ENCODE peak calls at places on chromosome 4, in eight cellular contexts. J is lower leg skin; I is amygdala; P is EL; A is NCI-H1105; O is ELF-1; D is T-helper 17 cell; S is activated T-cell treated with anti-CD3 and anti-CD28 coated beads, Interleukin-2, amount 50 U/mL, for 4 hours. Z is an unnamed sample.

GRCh38 chr4:71860643-71861042 is 76.8 kb upstream of the GC start:
- DNase-seq in J (no peak), I (no peak), P (peak), A (no peak), O (no peak), D (no peak), S (no peak), Z (no peak)

GRCh38 chr4:16897991-16898827 is at the start of gene LDB2:
- DNase-seq in J (peak), I (peak), P (peak), A (no peak), O (peak), D (no peak), S (no peak), Z (no peak)

GRCh38 chr4:35538807-35539206 is 705.5 kb downstream of the ARAP2 start:
- DNase-seq in J (no peak), I (no peak), P (no peak), A (no peak), O (no peak), D (no peak), S (no peak), Z (no peak)

GRCh38 chr4:78627046-78627965 is 75.7 kb downstream of the ANXA3 start:
- DNase-seq in J (no peak), I (no peak), P (no peak), A (no peak), O (no peak), D (no peak), S (no peak), Z (no peak)

GRCh38 chr4:73984736-73985527 is 3.1 kb downstream of the PPBP start:
- DNase-seq in J (no peak), I (no peak), P (peak), A (no peak), O (no peak), D (no peak), S (no peak), Z (no peak)

GRCh38 chr4:70280567-70280966 is 38.2 kb downstream of the CSN3 start:
- DNase-seq in J (no peak), I (no peak), P (no peak), A (peak), O (no peak), D (no peak), S (no peak), Z (no peak)

GRCh38 chr4:152100378-152101201 is 339.8 kb upstream of the GATB start:
- DNase-seq in J (peak), I (no peak), P (no peak), A (no peak), O (no peak), D (peak), S (peak), Z (no peak)

GRCh38 chr4:114249561-114250356 is 270.3 kb upstream of the ARSJ start:
- DNase-seq in J (no peak), I (no peak), P (no peak), A (no peak), O (no peak), D (no peak), S (no peak), Z (no peak)

GRCh38 chr4:158870282-158871049 is 101.6 kb downstream of the FNIP2 start:
- DNase-seq in J (no peak), I (no peak), P (no peak), A (no peak), O (peak), D (no peak), S (no peak), Z (no peak)

GRCh38 chr4:44149242-44149641 is 299.4 kb downstream of the KCTD8 start:
- DNase-seq in J (no peak), I (no peak), P (no peak), A (no peak), O (no peak), D (no peak), S (no peak), Z (no peak)

GRCh38 chr4:94435874-94436273 is 15.9 kb upstream of the PDLIM5 start:
- DNase-seq in J (no peak), I (no peak), P (no peak), A (no peak), O (no peak), D (no peak), S (no peak), Z (no peak)

GRCh38 chr4:183507928-183508327 is 3.1 kb downstream of the ING2 start:
- DNase-seq in J (no peak), I (no peak), P (no peak), A (no peak), O (no peak), D (no peak), S (no peak), Z (no peak)

GRCh38 chr4:89562715-89563114 is 255.1 kb upstream of the GPRIN3 start:
- DNase-seq in J (no peak), I (no peak), P (no peak), A (no peak), O (no peak), D (no peak), S (no peak), Z (no peak)

GRCh38 chr4:158253350-158253980 is 43.2 kb downstream of the TMEM144 start:
- DNase-seq in J (no peak), I (peak), P (peak), A (peak), O (peak), D (peak), S (peak), Z (peak)

GRCh38 chr4:111678908-111679307 is 466.3 kb upstream of the FAM241A start:
- DNase-seq in J (no peak), I (no peak), P (no peak), A (no peak), O (no peak), D (no peak), S (no peak), Z (no peak)

GRCh38 chr4:25872851-25873631 is 10.3 kb upstream of the SEL1L3 start:
- DNase-seq in J (no peak), I (no peak), P (no peak), A (no peak), O (no peak), D (no peak), S (no peak), Z (no peak)

GRCh38 chr4:22237155-22237751 is 278.6 kb downstream of the ADGRA3 start:
- DNase-seq in J (no peak), I (no peak), P (peak), A (no peak), O (peak), D (no peak), S (peak), Z (no peak)

GRCh38 chr4:67765401-67765800 is 11.2 kb upstream of the GNRHR start:
- DNase-seq in J (no peak), I (no peak), P (peak), A (no peak), O (no peak), D (no peak), S (no peak), Z (no peak)

GRCh38 chr4:5824227-5824626 is 68.7 kb downstream of the CRMP1 start:
- DNase-seq in J (no peak), I (no peak), P (no peak), A (no peak), O (no peak), D (no peak), S (no peak), Z (no peak)

Z was measured in NCI-H1436.